ENCODE peak calls at places on chromosomes 4 and X, in six cellular contexts. O, P, C, U, S and R are unnamed samples.

GRCh38 chr4:20252656-20253271 is 1.1 kb downstream of the SLIT2 start:
- DNase-seq in O (no peak), P (peak; percentile 75), C (peak; percentile 51), U (peak; percentile 20), S (no peak), R (peak; percentile 65)

GRCh38 chr4:109816082-109816442 is 500 bp downstream of the GAR1 start:
- DNase-seq in O (no peak), P (peak; percentile 86), C (no peak), U (no peak), S (no peak), R (no peak)

GRCh38 chrX:11111947-11112346 is 815 bp downstream of the HCCS start:
- DNase-seq in O (no peak), P (no peak), C (no peak), U (no peak), S (no peak), R (no peak)

GRCh38 chrX:134562002-134562401 is 96.3 kb downstream of the PLAC1 start:
- DNase-seq in O (no peak), P (no peak), C (no peak), U (no peak), S (no peak), R (no peak)

GRCh38 chr4:152126233-152126632 is 365.4 kb upstream of the GATB start:
- DNase-seq in O (no peak), P (no peak), C (no peak), U (no peak), S (no peak), R (no peak)

GRCh38 chrX:114611018-114611619 is 27.2 kb downstream of the HTR2C start:
- DNase-seq in O (peak; percentile 34), P (no peak), C (peak; percentile 57), U (no peak), S (no peak), R (no peak)

GRCh38 chr4:36385951-36386561 is 104.6 kb downstream of the DTHD1 start:
- DNase-seq in O (no peak), P (no peak), C (no peak), U (no peak), S (no peak), R (no peak)

GRCh38 chr4:80646061-80646460 is 310.5 kb downstream of the CFAP299 start:
- DNase-seq in O (no peak), P (no peak), C (no peak), U (no peak), S (no peak), R (no peak)

GRCh38 chrX:30060718-30061117 is 154.6 kb upstream of the MAGEB2 start:
- DNase-seq in O (peak; percentile 6), P (no peak), C (peak; percentile 23), U (no peak), S (no peak), R (no peak)

GRCh38 chrX:47571215-47571614 is 10.2 kb downstream of the ARAF start:
- DNase-seq in O (no peak), P (no peak), C (no peak), U (no peak), S (no peak), R (no peak)

GRCh38 chr4:108029321-108029720 is 39.6 kb downstream of the HADH start:
- DNase-seq in O (no peak), P (no peak), C (no peak), U (no peak), S (no peak), R (no peak)

GRCh38 chr4:2292679-2293108 is 30.8 kb upstream of the MXD4 start:
- DNase-seq in O (no peak), P (no peak), C (peak; percentile 34), U (no peak), S (no peak), R (no peak)

GRCh38 chr4:478373-478772 is 20.6 kb downstream of the ZNF721 start:
- DNase-seq in O (no peak), P (no peak), C (peak; percentile 18), U (no peak), S (no peak), R (no peak)

GRCh38 chrX:130778773-130779172 is 124.2 kb downstream of the ENOX2 start:
- DNase-seq in O (no peak), P (no peak), C (no peak), U (no peak), S (no peak), R (no peak)

GRCh38 chr4:89878611-89879010 is 16.0 kb upstream of the MMRN1 start:
- DNase-seq in O (no peak), P (no peak), C (peak; percentile 18), U (no peak), S (no peak), R (no peak)

GRCh38 chr4:186485621-186486062 is 69.7 kb downstream of the MTNR1A start:
- DNase-seq in O (peak; percentile 23), P (no peak), C (peak; percentile 35), U (no peak), S (no peak), R (no peak)

GRCh38 chr4:78770091-78770642 is 6.0 kb upstream of the BMP2K start:
- DNase-seq in O (no peak), P (no peak), C (no peak), U (no peak), S (no peak), R (no peak)

GRCh38 chr4:78776031-78776728 is at the start of gene BMP2K:
- DNase-seq in O (peak; percentile 27), P (peak; percentile 97), C (peak; percentile 87), U (peak; percentile 63), S (peak; percentile 65), R (peak; percentile 89)

GRCh38 chr4:78774395-78774794 is 1.8 kb upstream of the BMP2K start:
- DNase-seq in O (no peak), P (no peak), C (no peak), U (no peak), S (no peak), R (no peak)

GRCh38 chr4:78775278-78776030 is 696 bp upstream of the BMP2K start:
- DNase-seq in O (peak; percentile 46), P (peak; percentile 97), C (peak; percentile 90), U (peak; percentile 78), S (peak; percentile 87), R (peak; percentile 89)

DNA sequence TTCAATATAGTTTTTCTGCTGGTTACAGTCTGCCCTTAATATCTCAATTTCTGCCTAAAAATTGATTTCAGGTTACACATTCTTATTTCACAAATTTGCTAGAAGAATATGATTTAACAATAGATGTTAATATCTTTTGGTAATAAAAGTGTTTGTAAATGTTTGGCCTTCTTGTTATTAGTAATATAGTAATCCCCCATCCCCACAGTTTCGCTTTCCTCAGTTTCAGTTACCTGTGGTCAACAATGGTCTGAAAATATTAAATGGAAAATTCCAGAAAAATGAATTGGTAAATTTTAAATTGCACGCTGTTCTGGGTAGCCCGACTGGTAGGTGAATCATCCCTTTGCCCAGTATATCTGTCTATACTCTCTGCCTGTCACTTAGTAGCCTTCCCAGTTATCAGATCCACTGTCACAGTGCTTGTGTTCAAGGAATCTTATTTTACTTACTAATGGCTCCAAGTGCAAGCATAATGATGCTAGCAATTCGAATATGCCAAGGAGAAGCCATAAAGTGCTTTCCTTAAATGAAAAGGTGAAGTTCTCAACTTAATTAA is 3.5 kb upstream of the BMP2K start:
- DNase-seq in O (no peak), P (no peak), C (no peak), U (no peak), S (no peak), R (no peak)
- H3K4me1 ChIP-seq in O (peaks cover 24% of the 10 kb centered on the region), P (peaks cover 3% of the 10 kb centered on the region), C (peaks cover 16% of the 10 kb centered on the region), U (no peaks in the 10 kb centered on the region), S (no peaks in the 10 kb centered on the region), R (peaks cover 3% of the 10 kb centered on the region)

DNA sequence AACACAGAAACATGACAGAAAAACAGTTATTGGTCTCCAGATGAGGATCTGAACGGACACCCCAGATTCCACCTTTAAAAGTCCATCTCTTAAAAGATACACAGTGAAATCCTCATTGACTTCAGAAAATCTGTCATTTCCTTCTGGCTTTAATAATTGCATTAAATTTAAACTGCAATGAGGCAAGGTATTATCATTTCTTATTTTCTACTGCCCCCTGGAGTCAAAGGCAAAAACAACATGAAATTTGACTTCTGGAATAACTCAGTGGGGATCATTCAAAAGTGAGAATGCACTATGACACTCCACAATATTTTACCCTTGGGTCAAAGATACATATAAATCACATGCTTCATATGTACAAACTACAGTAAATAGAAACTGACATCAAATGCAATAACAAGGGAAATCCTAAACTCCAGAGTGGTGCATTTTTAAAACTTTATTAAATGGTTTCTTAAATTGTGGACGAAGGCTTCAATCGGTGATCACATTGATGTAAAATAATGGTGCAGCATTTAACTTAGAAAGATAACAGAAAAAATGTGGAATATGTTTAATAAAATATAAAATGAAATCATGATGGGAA is 56.4 kb upstream of the SPANXN1 start:
- DNase-seq in O (no peak), P (no peak), C (peak; percentile 0), U (no peak), S (no peak), R (no peak)
- TF ChIP-seq CTCF in O (peak; percentile 18), P (no peak), C (peak; percentile 19), U (peak; percentile 25), S (peak; percentile 65), R (peak; percentile 35)

DNA sequence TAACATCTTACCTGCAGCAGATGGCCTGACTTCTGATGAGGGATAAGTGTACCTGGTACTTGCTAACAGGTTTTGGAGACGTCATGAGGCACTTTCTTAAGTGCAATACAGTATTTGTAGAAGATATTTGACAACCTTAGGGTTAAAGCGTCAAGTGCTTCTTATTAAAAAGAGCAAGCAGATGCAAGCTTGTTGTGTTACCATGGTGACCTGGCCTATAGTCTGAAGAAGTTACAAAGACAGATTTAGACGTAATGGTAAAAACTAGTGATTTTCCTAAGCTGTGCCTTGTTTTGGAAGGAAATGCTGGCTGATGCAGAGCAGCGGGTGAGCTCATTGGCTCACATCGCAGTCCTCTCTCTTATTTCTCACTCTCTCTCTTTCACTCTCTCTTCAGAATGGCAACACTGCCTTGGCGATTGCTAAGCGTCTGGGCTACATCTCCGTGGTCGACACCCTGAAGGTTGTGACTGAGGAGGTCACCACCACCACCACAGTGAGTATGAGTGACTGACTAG is 243.6 kb downstream of the ANK2 start:
- DNase-seq in O (no peak), P (no peak), C (peak; percentile 67), U (no peak), S (no peak), R (no peak)
- H3K4me1 ChIP-seq in O (no peaks in the 10 kb centered on the region), P (no peaks in the 10 kb centered on the region), C (no peaks in the 10 kb centered on the region), U (no peaks in the 10 kb centered on the region), S (no peaks in the 10 kb centered on the region), R (no peaks in the 10 kb centered on the region)

DNA sequence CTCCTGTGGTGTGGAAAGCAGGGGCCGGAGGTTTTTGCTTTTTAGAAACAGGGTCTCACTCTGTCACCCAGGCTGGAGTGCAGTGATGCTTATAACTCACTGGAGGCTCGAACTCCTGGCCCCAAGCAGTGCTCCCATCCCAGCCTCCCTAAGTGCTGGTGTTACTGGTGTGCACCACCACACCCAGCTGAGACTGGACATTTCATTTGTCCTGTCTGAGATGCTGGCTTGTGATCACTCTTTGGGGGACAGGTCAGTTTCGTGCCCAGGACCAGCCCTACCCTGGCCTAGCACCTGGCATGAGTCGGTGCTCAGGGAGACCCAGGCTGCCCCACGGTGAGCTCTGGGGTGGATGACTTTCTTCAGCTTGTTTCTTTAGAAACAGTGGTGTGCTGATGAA is 11.3 kb downstream of the PSAPL1 start:
- DNase-seq in O (no peak), P (no peak), C (no peak), U (no peak), S (peak; percentile 42), R (no peak)
- TF ChIP-seq CTCF in O (no peak), P (no peak), C (no peak), U (no peak), S (no peak), R (no peak)

GRCh38 chr4:113636877-113637276 is 124.7 kb downstream of the CAMK2D start:
- DNase-seq in O (no peak), P (peak; percentile 75), C (peak; percentile 78), U (no peak), S (no peak), R (no peak)
- H3K4me1 ChIP-seq in O (peaks cover 19% of the 10 kb centered on the region), P (peaks cover 15% of the 10 kb centered on the region), C (no peaks in the 10 kb centered on the region), U (peaks cover 50% of the 10 kb centered on the region), S (no peaks in the 10 kb centered on the region), R (peaks cover 46% of the 10 kb centered on the region)